ENCODE peak calls at places on chromosomes 6 and 20, in six cellular contexts. One of them, this sample, is unnamed.

GRCh38 chr6:12545837-12546658 is 170.5 kb upstream of the PHACTR1 start:
- DNase-seq in A549: peak; percentile 40
- DNase-seq in endothelial cell of umbilical vein: peak; percentile 87
- DNase-seq in HepG2: no peak
- DNase-seq in K562: no peak
- DNase-seq in GM12878: no peak
- DNase-seq in this sample: no peak

GRCh38 chr6:53312355-53312754 is 36.4 kb downstream of the ELOVL5 start:
- DNase-seq in A549: no peak
- DNase-seq in endothelial cell of umbilical vein: no peak
- DNase-seq in HepG2: no peak
- DNase-seq in K562: peak; percentile 72
- DNase-seq in GM12878: no peak
- DNase-seq in this sample: peak; percentile 40

GRCh38 chr6:30787954-30788353 is 43.6 kb upstream of the IER3 start:
- DNase-seq in A549: no peak
- DNase-seq in endothelial cell of umbilical vein: no peak
- DNase-seq in HepG2: peak; percentile 88
- DNase-seq in K562: no peak
- DNase-seq in GM12878: no peak
- DNase-seq in this sample: peak; percentile 92

GRCh38 chr20:8432435-8433148 is 300.5 kb downstream of the PLCB1 start:
- DNase-seq in A549: no peak
- DNase-seq in endothelial cell of umbilical vein: no peak
- DNase-seq in HepG2: no peak
- DNase-seq in K562: no peak
- DNase-seq in GM12878: no peak
- DNase-seq in this sample: no peak

GRCh38 chr20:38108438-38109024 is 56.5 kb downstream of the TGM2 start:
- DNase-seq in A549: no peak
- DNase-seq in endothelial cell of umbilical vein: no peak
- DNase-seq in HepG2: no peak
- DNase-seq in K562: no peak
- DNase-seq in GM12878: no peak
- DNase-seq in this sample: no peak

GRCh38 chr6:110492584-110492983 is 16.2 kb upstream of the SLC22A16 start:
- DNase-seq in A549: no peak
- DNase-seq in endothelial cell of umbilical vein: no peak
- DNase-seq in HepG2: no peak
- DNase-seq in K562: no peak
- DNase-seq in GM12878: no peak
- DNase-seq in this sample: no peak

GRCh38 chr6:154227862-154228520 is 128.6 kb downstream of the IPCEF1 start:
- DNase-seq in A549: no peak
- DNase-seq in endothelial cell of umbilical vein: no peak
- DNase-seq in HepG2: no peak
- DNase-seq in K562: no peak
- DNase-seq in GM12878: no peak
- DNase-seq in this sample: no peak

GRCh38 chr6:141307309-141307998 is 825.3 kb upstream of the GJE1 start:
- DNase-seq in A549: no peak
- DNase-seq in endothelial cell of umbilical vein: no peak
- DNase-seq in HepG2: no peak
- DNase-seq in K562: no peak
- DNase-seq in GM12878: no peak
- DNase-seq in this sample: no peak

GRCh38 chr6:87968435-87969278 is 79.0 kb upstream of the SPACA1 start:
- DNase-seq in A549: peak; percentile 1
- DNase-seq in endothelial cell of umbilical vein: peak; percentile 3
- DNase-seq in HepG2: no peak
- DNase-seq in K562: no peak
- DNase-seq in GM12878: no peak
- DNase-seq in this sample: no peak

GRCh38 chr6:37011656-37012378 is 6.4 kb downstream of the FGD2 start:
- DNase-seq in A549: no peak
- DNase-seq in endothelial cell of umbilical vein: no peak
- DNase-seq in HepG2: no peak
- DNase-seq in K562: no peak
- DNase-seq in GM12878: no peak
- DNase-seq in this sample: peak; percentile 58

GRCh38 chr6:170438402-170438753 is 114.7 kb downstream of the PSMB1 start:
- DNase-seq in A549: peak; percentile 62
- DNase-seq in endothelial cell of umbilical vein: peak; percentile 86
- DNase-seq in HepG2: peak; percentile 91
- DNase-seq in K562: peak; percentile 69
- DNase-seq in GM12878: no peak
- DNase-seq in this sample: peak; percentile 49

GRCh38 chr6:29071831-29072723 is 15.0 kb downstream of the OR2B3 start:
- DNase-seq in A549: peak; percentile 36
- DNase-seq in endothelial cell of umbilical vein: peak; percentile 25
- DNase-seq in HepG2: peak; percentile 61
- DNase-seq in K562: peak; percentile 74
- DNase-seq in GM12878: no peak
- DNase-seq in this sample: peak; percentile 56

GRCh38 chr6:106520711-106521367 is 108.5 kb downstream of the RTN4IP1 start:
- DNase-seq in A549: no peak
- DNase-seq in endothelial cell of umbilical vein: no peak
- DNase-seq in HepG2: no peak
- DNase-seq in K562: peak; percentile 88
- DNase-seq in GM12878: peak; percentile 95
- DNase-seq in this sample: peak; percentile 88

GRCh38 chr6:85362652-85363310 is 87.1 kb upstream of the NT5E start:
- DNase-seq in A549: no peak
- DNase-seq in endothelial cell of umbilical vein: no peak
- DNase-seq in HepG2: no peak
- DNase-seq in K562: no peak
- DNase-seq in GM12878: no peak
- DNase-seq in this sample: no peak
- TF ChIP-seq MYC in A549: no peak
- TF ChIP-seq MYC in endothelial cell of umbilical vein: no peak
- TF ChIP-seq MYC in HepG2: no peak
- TF ChIP-seq MYC in K562: no peak
- TF ChIP-seq MYC in GM12878: no peak
- TF ChIP-seq MYC in this sample: no peak

DNA sequence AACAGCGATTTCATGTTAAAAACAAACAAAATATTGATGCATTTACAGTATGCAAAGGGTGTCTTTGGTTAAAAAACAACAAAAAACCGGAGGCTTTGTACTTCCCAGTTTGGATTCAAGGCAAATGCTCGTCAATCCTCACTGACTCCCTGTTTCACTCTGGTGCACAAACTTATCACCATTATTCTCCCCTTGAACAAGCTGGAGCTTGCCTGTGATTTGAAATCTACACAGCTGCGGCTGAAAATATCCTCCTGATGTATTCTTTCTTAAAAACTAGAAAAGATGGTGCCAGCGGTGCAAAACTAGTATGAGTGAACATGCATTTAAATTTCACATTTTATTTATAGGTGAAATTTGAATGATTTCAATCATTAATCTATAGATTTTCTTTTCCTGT is 3.3 kb downstream of the PERP start:
- DNase-seq in A549: no peak
- DNase-seq in endothelial cell of umbilical vein: no peak
- DNase-seq in HepG2: no peak
- DNase-seq in K562: no peak
- DNase-seq in GM12878: no peak
- DNase-seq in this sample: no peak
- TF ChIP-seq POLR2A in A549: no peak
- TF ChIP-seq POLR2A in endothelial cell of umbilical vein: no peak
- TF ChIP-seq POLR2A in HepG2: no peak
- TF ChIP-seq POLR2A in K562: no peak
- TF ChIP-seq POLR2A in GM12878: no peak
- TF ChIP-seq POLR2A in this sample: no peak

DNA sequence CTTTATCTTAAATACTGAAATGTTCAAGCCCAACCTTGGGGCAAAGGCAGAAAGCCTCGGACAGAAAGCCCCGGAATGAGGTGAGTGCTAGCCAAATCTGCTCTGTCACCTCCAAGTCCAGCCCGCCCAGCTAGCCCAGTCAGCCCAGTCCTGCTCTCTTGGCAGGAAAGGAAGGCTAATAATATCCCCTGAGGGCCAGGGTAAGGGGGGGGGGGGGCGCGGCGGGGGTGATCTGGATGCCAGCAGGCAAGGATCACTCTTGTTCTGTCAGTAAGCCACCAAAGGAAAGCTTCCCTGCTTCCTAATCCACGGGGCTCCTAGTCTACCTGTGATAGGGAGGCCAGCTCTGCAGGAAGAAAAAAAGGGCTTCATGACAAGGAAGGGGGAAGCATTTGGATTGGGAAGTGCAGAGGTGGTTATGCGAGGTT is 1.1 kb downstream of the NDRG3 start:
- DNase-seq in A549: no peak
- DNase-seq in endothelial cell of umbilical vein: no peak
- DNase-seq in HepG2: no peak
- DNase-seq in K562: peak; percentile 45
- DNase-seq in GM12878: no peak
- DNase-seq in this sample: no peak
- TF ChIP-seq MYC in A549: no peak
- TF ChIP-seq MYC in endothelial cell of umbilical vein: no peak
- TF ChIP-seq MYC in HepG2: no peak
- TF ChIP-seq MYC in K562: no peak
- TF ChIP-seq MYC in GM12878: no peak
- TF ChIP-seq MYC in this sample: no peak

GRCh38 chr6:42220754-42221153 is 3.1 kb upstream of the MRPS10 start:
- DNase-seq in A549: no peak
- DNase-seq in endothelial cell of umbilical vein: no peak
- DNase-seq in HepG2: no peak
- DNase-seq in K562: no peak
- DNase-seq in GM12878: no peak
- DNase-seq in this sample: no peak

GRCh38 chr6:42221546-42221945 is 3.9 kb upstream of the MRPS10 start:
- DNase-seq in A549: no peak
- DNase-seq in endothelial cell of umbilical vein: no peak
- DNase-seq in HepG2: no peak
- DNase-seq in K562: no peak
- DNase-seq in GM12878: no peak
- DNase-seq in this sample: no peak

GRCh38 chr6:42222450-42222849 is 4.8 kb upstream of the MRPS10 start:
- DNase-seq in A549: no peak
- DNase-seq in endothelial cell of umbilical vein: no peak
- DNase-seq in HepG2: peak; percentile 73
- DNase-seq in K562: no peak
- DNase-seq in GM12878: no peak
- DNase-seq in this sample: no peak

GRCh38 chr6:42217165-42217522 is 517 bp downstream of the MRPS10 start:
- DNase-seq in A549: no peak
- DNase-seq in endothelial cell of umbilical vein: no peak
- DNase-seq in HepG2: no peak
- DNase-seq in K562: no peak
- DNase-seq in GM12878: no peak
- DNase-seq in this sample: peak; percentile 34

DNA sequence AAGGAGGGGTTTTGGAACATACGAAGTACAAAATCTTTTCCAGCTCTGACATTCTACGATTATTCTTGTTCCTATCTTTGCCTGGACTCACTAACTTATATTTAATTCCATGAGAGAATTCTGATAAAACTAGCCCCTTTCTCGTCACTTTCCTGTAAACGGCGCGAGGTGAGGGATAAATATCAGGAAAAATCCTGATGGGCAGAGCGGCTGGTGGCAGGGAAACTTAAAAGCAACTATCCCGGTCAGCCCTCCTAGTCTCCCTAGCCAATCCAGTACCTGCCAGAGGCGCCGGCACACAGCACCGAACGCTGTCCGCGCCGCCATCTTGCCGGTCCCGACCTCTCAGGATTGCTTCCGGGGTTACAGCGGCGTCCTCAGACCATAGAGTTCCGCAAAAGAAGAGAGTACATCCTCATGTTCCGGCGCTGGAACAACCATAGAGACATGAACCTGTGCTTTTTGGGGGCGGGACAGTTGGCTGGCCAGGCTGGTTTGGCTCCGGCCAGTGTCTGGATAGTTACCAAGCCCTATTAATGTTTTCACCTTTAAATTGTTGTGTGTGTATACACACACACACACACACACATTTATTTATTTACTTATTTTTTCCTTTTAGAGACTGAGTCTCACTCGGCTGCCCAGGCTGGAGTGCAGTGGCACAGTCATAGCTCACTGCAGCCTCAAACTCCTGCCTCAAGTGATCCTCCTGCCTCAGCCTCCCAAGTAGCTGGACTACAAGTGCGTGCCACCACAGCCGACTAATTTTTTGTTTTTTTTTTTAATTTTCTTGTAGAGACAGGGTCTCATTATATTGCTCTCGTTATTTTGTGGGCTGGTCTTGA is at the start of gene MRPS10:
- DNase-seq in A549: peak; percentile 85
- DNase-seq in endothelial cell of umbilical vein: peak; percentile 94
- DNase-seq in HepG2: peak; percentile 97
- DNase-seq in K562: peak; percentile 99
- DNase-seq in GM12878: peak; percentile 74
- DNase-seq in this sample: peak; percentile 97
- TF ChIP-seq POLR2A in A549: peak; percentile 66
- TF ChIP-seq POLR2A in endothelial cell of umbilical vein: peak; percentile 90
- TF ChIP-seq POLR2A in HepG2: peak; percentile 96
- TF ChIP-seq POLR2A in K562: peak; percentile 97
- TF ChIP-seq POLR2A in GM12878: peak; percentile 97
- TF ChIP-seq POLR2A in this sample: peak; percentile 69

This sample was measured in NB4.